ENCODE peak calls at places on chromosomes 16 and 17, in six cellular contexts. S is thoracic aorta, Y is Caco-2, V is stomach, H is GM23338, B is mesendoderm. U is an unnamed sample.

GRCh38 chr17:1908699-1909309 is 79.0 kb downstream of the RPA1 start:
- DNase-seq in S (peak; percentile 7), Y (peak; percentile 75), V (peak; percentile 65), H (peak; percentile 87), B (peak; percentile 78), U (peak; percentile 68)

GRCh38 chr17:9244066-9245052 is 223.0 kb downstream of the NTN1 start:
- DNase-seq in S (no peak), Y (no peak), V (peak; percentile 36), H (no peak), B (no peak), U (no peak)

GRCh38 chr17:43309505-43310329 is 75.9 kb upstream of the RNU2-1 start:
- DNase-seq in S (no peak), Y (no peak), V (no peak), H (no peak), B (peak; percentile 40), U (peak; percentile 43)

GRCh38 chr17:80665792-80666191 is 121.2 kb downstream of the RPTOR start:
- DNase-seq in S (no peak), Y (no peak), V (no peak), H (no peak), B (no peak), U (no peak)

GRCh38 chr17:1646199-1646875 is 805 bp upstream of the SCARF1 start:
- DNase-seq in S (no peak), Y (no peak), V (no peak), H (no peak), B (no peak), U (no peak)

GRCh38 chr16:75296606-75297005 is 45.2 kb upstream of the BCAR1 start:
- DNase-seq in S (no peak), Y (no peak), V (no peak), H (no peak), B (no peak), U (peak; percentile 67)

GRCh38 chr16:89584768-89585549 is 9.4 kb downstream of the CPNE7 start:
- DNase-seq in S (no peak), Y (no peak), V (peak; percentile 55), H (no peak), B (no peak), U (no peak)

GRCh38 chr16:14284930-14285541 is 213.9 kb downstream of the MRTFB start:
- DNase-seq in S (no peak), Y (peak; percentile 66), V (peak; percentile 67), H (peak; percentile 73), B (peak; percentile 82), U (no peak)

GRCh38 chr17:32907583-32907982 is 20.4 kb upstream of the TMEM98 start:
- DNase-seq in S (no peak), Y (no peak), V (no peak), H (no peak), B (no peak), U (no peak)

GRCh38 chr16:85607331-85607765 is 5.8 kb upstream of the GSE1 start:
- DNase-seq in S (no peak), Y (no peak), V (peak; percentile 51), H (peak; percentile 95), B (peak; percentile 92), U (no peak)

GRCh38 chr17:53278466-53278865 is 544.3 kb upstream of the KIF2B start:
- DNase-seq in S (no peak), Y (no peak), V (no peak), H (no peak), B (no peak), U (no peak)

GRCh38 chr16:30659507-30660423 is 1.5 kb downstream of the FBRS start:
- DNase-seq in S (no peak), Y (no peak), V (no peak), H (peak; percentile 43), B (peak; percentile 10), U (no peak)

GRCh38 chr17:65055708-65056638 is 567 bp downstream of the GNA13 start:
- DNase-seq in S (peak; percentile 25), Y (peak; percentile 56), V (peak; percentile 55), H (peak; percentile 62), B (peak; percentile 59), U (peak; percentile 83)

GRCh38 chr16:75420987-75421819 is 12.1 kb downstream of the CFDP1 start:
- DNase-seq in S (no peak), Y (no peak), V (peak; percentile 70), H (peak; percentile 91), B (peak; percentile 93), U (peak; percentile 81)

GRCh38 chr17:75219815-75220214 is 14.3 kb downstream of the NUP85 start:
- DNase-seq in S (no peak), Y (no peak), V (no peak), H (no peak), B (no peak), U (no peak)

GRCh38 chr17:75325827-75326586 is 36.8 kb upstream of the SLC25A19 start:
- DNase-seq in S (no peak), Y (no peak), V (no peak), H (no peak), B (peak; percentile 51), U (no peak)

GRCh38 chr17:39995438-39995837 is 14.8 kb downstream of the PSMD3 start:
- DNase-seq in S (no peak), Y (no peak), V (peak; percentile 50), H (no peak), B (no peak), U (no peak)

GRCh38 chr17:59355030-59355694 is 23.7 kb downstream of the YPEL2 start:
- DNase-seq in S (no peak), Y (no peak), V (no peak), H (no peak), B (no peak), U (no peak)

GRCh38 chr17:59353936-59354755 is 22.7 kb downstream of the YPEL2 start:
- DNase-seq in S (no peak), Y (no peak), V (no peak), H (peak; percentile 60), B (no peak), U (no peak)

GRCh38 chr17:59357219-59357699 is 25.8 kb downstream of the YPEL2 start:
- DNase-seq in S (no peak), Y (no peak), V (no peak), H (no peak), B (no peak), U (no peak)

GRCh38 chr17:59356543-59357218 is 25.2 kb downstream of the YPEL2 start:
- DNase-seq in S (no peak), Y (no peak), V (no peak), H (no peak), B (no peak), U (no peak)

GRCh38 chr17:59355695-59356323 is 24.4 kb downstream of the YPEL2 start:
- DNase-seq in S (no peak), Y (no peak), V (no peak), H (no peak), B (no peak), U (no peak)
- H3K4me3 ChIP-seq in S (no peak overlapping the region), Y (no peak overlapping the region), V (no peak overlapping the region), H (no peak overlapping the region), B (no peak overlapping the region), U (no peak overlapping the region)

GRCh38 chr17:73770849-73771229 is 126.6 kb upstream of the SDK2 start:
- DNase-seq in S (no peak), Y (no peak), V (no peak), H (no peak), B (no peak), U (no peak)
- H3K4me3 ChIP-seq in S (peak overlapping the region; percentile 6), Y (no peak overlapping the region), V (no peak overlapping the region), H (no peak overlapping the region), B (no peak overlapping the region), U (no peak overlapping the region)

GRCh38 chr16:68469728-68470460 is 21.6 kb upstream of the SMPD3 start:
- DNase-seq in S (no peak), Y (no peak), V (no peak), H (no peak), B (no peak), U (no peak)

GRCh38 chr16:68466174-68466573 is 17.9 kb upstream of the SMPD3 start:
- DNase-seq in S (no peak), Y (no peak), V (no peak), H (no peak), B (no peak), U (no peak)

GRCh38 chr16:68472581-68472980 is 24.3 kb upstream of the SMPD3 start:
- DNase-seq in S (no peak), Y (no peak), V (no peak), H (no peak), B (no peak), U (no peak)

GRCh38 chr16:68470461-68471150 is 22.3 kb upstream of the SMPD3 start:
- DNase-seq in S (no peak), Y (no peak), V (no peak), H (no peak), B (no peak), U (peak; percentile 62)

GRCh38 chr16:68468849-68469248 is 20.5 kb upstream of the SMPD3 start:
- DNase-seq in S (no peak), Y (no peak), V (no peak), H (no peak), B (no peak), U (no peak)
- H3K4me3 ChIP-seq in S (no peak overlapping the region), Y (no peak overlapping the region), V (no peak overlapping the region), H (no peak overlapping the region), B (no peak overlapping the region), U (no peak overlapping the region)

GRCh38 chr16:1407749-1408148 is 6.8 kb downstream of the UNKL start:
- DNase-seq in S (no peak), Y (no peak), V (no peak), H (no peak), B (no peak), U (no peak)
- H3K4me3 ChIP-seq in S (peak overlapping the region; percentile 71), Y (peak overlapping the region; percentile 28), V (peak overlapping the region; percentile 52), H (peak overlapping the region; percentile 82), B (no peak overlapping the region), U (no peak overlapping the region)

DNA sequence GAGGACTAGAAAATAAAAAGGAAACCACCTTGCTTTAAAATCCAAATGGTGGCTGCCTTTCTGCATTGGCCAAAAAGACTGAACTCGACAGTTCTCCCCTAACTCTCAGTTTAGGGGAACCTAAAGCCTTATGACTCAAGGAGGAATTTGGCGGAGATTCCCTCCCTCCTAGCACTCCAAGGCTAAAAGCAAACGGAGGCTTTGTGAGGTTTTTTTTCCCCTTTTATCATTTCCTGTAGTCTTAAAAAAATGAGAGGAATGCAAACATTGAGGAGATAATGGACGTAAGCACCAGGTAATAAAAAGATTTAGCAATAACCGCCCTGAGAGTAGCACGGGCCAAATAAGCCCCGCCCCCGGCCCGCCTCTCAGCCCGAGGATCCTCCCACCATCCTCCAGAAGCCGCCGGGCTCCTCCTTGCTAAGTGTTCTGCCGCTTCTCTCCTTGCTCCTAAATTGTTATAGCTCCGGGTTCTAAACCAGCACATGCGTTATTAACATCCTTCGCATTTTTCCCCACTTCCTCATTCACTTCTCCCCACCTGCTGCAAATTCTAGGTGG is 5.8 kb upstream of the KIFC3 start:
- DNase-seq in S (no peak), Y (peak; percentile 95), V (peak; percentile 92), H (peak; percentile 89), B (peak; percentile 96), U (peak; percentile 84)
- H3K4me3 ChIP-seq in S (peak overlapping the region; percentile 59), Y (no peak overlapping the region), V (peak overlapping the region; percentile 15), H (no peak overlapping the region), B (no peak overlapping the region), U (peak overlapping the region; percentile 2)

GRCh38 chr17:48599373-48599772 is 5.4 kb downstream of the HOXB6 start:
- DNase-seq in S (no peak), Y (no peak), V (no peak), H (no peak), B (no peak), U (no peak)
- H3K4me3 ChIP-seq in S (no peak overlapping the region), Y (no peak overlapping the region), V (no peak overlapping the region), H (no peak overlapping the region), B (no peak overlapping the region), U (no peak overlapping the region)

U was measured in right atrium auricular region.